ENCODE peak calls at places on chromosomes 11 and 22, in four cellular contexts. E is central memory CD4-positive, alpha-beta T cell; O is thoracic aorta; Y is Ammon's horn. N is an unnamed sample.

GRCh38 chr22:23305922-23306374 is 125.6 kb downstream of the BCR start:
- DNase-seq in Y (peak; percentile 92), O (peak; percentile 43), E (no peak), N (peak; percentile 33)

GRCh38 chr11:35918716-35919115 is 25.1 kb upstream of the LDLRAD3 start:
- DNase-seq in O (no peak), E (no peak), Y (peak; percentile 20), N (no peak)

GRCh38 chr11:83241291-83241946 is 44.7 kb downstream of the CCDC90B start:
- DNase-seq in O (no peak), E (no peak), Y (peak; percentile 53), N (peak; percentile 52)

GRCh38 chr22:32991353-32992115 is 66.6 kb downstream of the SYN3 start:
- DNase-seq in O (no peak), Y (no peak), E (no peak), N (peak; percentile 78)

GRCh38 chr11:65642014-65642671 is 4.2 kb downstream of the SIPA1 start:
- DNase-seq in Y (no peak), E (no peak), O (no peak), N (no peak)

GRCh38 chr22:35103756-35104155 is 37.8 kb downstream of the ISX start:
- DNase-seq in E (no peak), Y (no peak), O (no peak), N (no peak)

GRCh38 chr11:22130462-22131053 is 62.3 kb upstream of the ANO5 start:
- DNase-seq in Y (peak; percentile 28), E (no peak), O (no peak), N (no peak)

GRCh38 chr11:115505165-115505564 is 950 bp upstream of the CADM1 start:
- DNase-seq in Y (no peak), E (no peak), O (no peak), N (peak; percentile 22)

GRCh38 chr11:47437746-47438418 is 11.1 kb downstream of the RAPSN start:
- DNase-seq in Y (peak; percentile 57), O (no peak), E (no peak), N (no peak)

GRCh38 chr22:47173535-47174021 is 411.1 kb downstream of the TBC1D22A start:
- DNase-seq in Y (no peak), O (no peak), E (no peak), N (no peak)

GRCh38 chr22:42769574-42770447 is 49.1 kb upstream of the A4GALT start:
- DNase-seq in E (no peak), Y (no peak), O (peak; percentile 55), N (peak; percentile 61)

GRCh38 chr22:37043828-37044538 is 7.6 kb upstream of the KCTD17 start:
- DNase-seq in Y (no peak), O (no peak), E (no peak), N (peak; percentile 76)

GRCh38 chr22:31107206-31108118 is at the start of gene SELENOM:
- DNase-seq in E (peak; percentile 83), Y (peak; percentile 96), O (peak; percentile 86), N (peak; percentile 98)

N was measured in prostate gland.